ENCODE peak calls at places on chromosome 17, in five cellular contexts. G is effector memory CD4-positive, alpha-beta T cell; B is spleen; O is tibial nerve; Y is heart left ventricle. J is an unnamed sample. For H3K4me1, the result is how much of the 10 kb centered on the place peaks cover.

GRCh38 chr17:76124582-76125390 is 16.3 kb downstream of the FOXJ1 start:
- DNase-seq in G (no peak), B (no peak), Y (peak), O (no peak), J (no peak)

GRCh38 chr17:80481284-80482057 is 5.1 kb upstream of the NPTX1 start:
- DNase-seq in Y (no peak), B (no peak), G (no peak), O (no peak), J (no peak)

GRCh38 chr17:31825961-31826691 is 32.9 kb downstream of the COPRS start:
- DNase-seq in Y (no peak), G (no peak), B (no peak), O (no peak), J (peak)

GRCh38 chr17:70251704-70252103 is 82.4 kb downstream of the KCNJ2 start:
- DNase-seq in O (no peak), G (no peak), B (no peak), Y (no peak), J (no peak)

GRCh38 chr17:49656247-49656646 is 21.6 kb downstream of the SPOP start:
- DNase-seq in G (no peak), Y (no peak), B (no peak), O (no peak), J (no peak)

GRCh38 chr17:75641343-75641742 is 8.1 kb downstream of the SMIM5 start:
- DNase-seq in G (no peak), B (no peak), Y (peak), O (no peak), J (no peak)

GRCh38 chr17:63694229-63694973 is 5.5 kb downstream of the LIMD2 start:
- DNase-seq in O (no peak), B (no peak), Y (no peak), G (peak), J (no peak)

GRCh38 chr17:73644145-73645049 is at the start of gene SDK2:
- DNase-seq in G (no peak), Y (no peak), O (no peak), B (no peak), J (no peak)

GRCh38 chr17:37392024-37392590 is 14.5 kb downstream of the ACACA start:
- DNase-seq in O (no peak), G (no peak), Y (no peak), B (no peak), J (no peak)

GRCh38 chr17:72416054-72416691 is 295.4 kb downstream of the SOX9 start:
- DNase-seq in B (no peak), Y (no peak), G (no peak), O (no peak), J (peak)

GRCh38 chr17:63455417-63455816 is 9.3 kb upstream of the CYB561 start:
- DNase-seq in O (no peak), G (no peak), B (no peak), Y (no peak), J (no peak)

GRCh38 chr17:10737168-10737622 is 7.4 kb upstream of the TMEM220 start:
- DNase-seq in Y (no peak), G (no peak), O (peak), B (no peak), J (no peak)

GRCh38 chr17:40019140-40019991 is 4.1 kb downstream of the CSF3 start:
- DNase-seq in G (no peak), O (no peak), B (no peak), Y (no peak), J (no peak)

GRCh38 chr17:49403514-49404289 is 11.0 kb downstream of the PHB1 start:
- DNase-seq in B (no peak), Y (no peak), G (no peak), O (no peak), J (peak)

GRCh38 chr17:37608369-37609169 is 649 bp downstream of the SYNRG start:
- DNase-seq in G (no peak), B (no peak), Y (no peak), O (no peak), J (no peak)

GRCh38 chr17:57955183-57955952 is at the start of gene CUEDC1:
- DNase-seq in B (peak), Y (peak), G (peak), O (peak), J (peak)

GRCh38 chr17:64687376-64687775 is 25.3 kb upstream of the SMURF2 start:
- DNase-seq in Y (no peak), G (no peak), O (no peak), B (no peak), J (no peak)

GRCh38 chr17:82799591-82799990 is 40.2 kb downstream of the ZNF750 start:
- DNase-seq in Y (no peak), O (no peak), B (no peak), G (no peak), J (no peak)

GRCh38 chr17:71163121-71163812 is 957.6 kb upstream of the SOX9 start:
- DNase-seq in G (no peak), Y (no peak), B (no peak), O (no peak), J (no peak)

GRCh38 chr17:45013021-45013997 is 38.1 kb downstream of the DCAKD start:
- DNase-seq in B (no peak), O (no peak), G (no peak), Y (no peak), J (no peak)

GRCh38 chr17:19707728-19708221 is 8.6 kb downstream of the SLC47A2 start:
- DNase-seq in G (no peak), B (no peak), O (no peak), Y (no peak), J (no peak)

GRCh38 chr17:29177871-29178749 is 2.1 kb downstream of the MYO18A start:
- DNase-seq in G (no peak), O (no peak), Y (no peak), B (no peak), J (no peak)

GRCh38 chr17:57305918-57306317 is 49.6 kb downstream of the MSI2 start:
- DNase-seq in G (no peak), B (no peak), O (no peak), Y (no peak), J (no peak)

GRCh38 chr17:181213-182163 is at the start of gene DOC2B:
- DNase-seq in O (no peak), Y (peak), B (peak), G (no peak), J (no peak)

GRCh38 chr17:183021-183420 is 1.6 kb upstream of the DOC2B start:
- DNase-seq in O (no peak), G (no peak), Y (no peak), B (no peak), J (no peak)

GRCh38 chr17:180380-181212 is 854 bp downstream of the DOC2B start:
- DNase-seq in B (no peak), O (no peak), G (no peak), Y (no peak), J (no peak)

GRCh38 chr17:179721-180379 is 1.6 kb downstream of the DOC2B start:
- DNase-seq in O (no peak), Y (no peak), B (no peak), G (no peak), J (no peak)

DNA sequence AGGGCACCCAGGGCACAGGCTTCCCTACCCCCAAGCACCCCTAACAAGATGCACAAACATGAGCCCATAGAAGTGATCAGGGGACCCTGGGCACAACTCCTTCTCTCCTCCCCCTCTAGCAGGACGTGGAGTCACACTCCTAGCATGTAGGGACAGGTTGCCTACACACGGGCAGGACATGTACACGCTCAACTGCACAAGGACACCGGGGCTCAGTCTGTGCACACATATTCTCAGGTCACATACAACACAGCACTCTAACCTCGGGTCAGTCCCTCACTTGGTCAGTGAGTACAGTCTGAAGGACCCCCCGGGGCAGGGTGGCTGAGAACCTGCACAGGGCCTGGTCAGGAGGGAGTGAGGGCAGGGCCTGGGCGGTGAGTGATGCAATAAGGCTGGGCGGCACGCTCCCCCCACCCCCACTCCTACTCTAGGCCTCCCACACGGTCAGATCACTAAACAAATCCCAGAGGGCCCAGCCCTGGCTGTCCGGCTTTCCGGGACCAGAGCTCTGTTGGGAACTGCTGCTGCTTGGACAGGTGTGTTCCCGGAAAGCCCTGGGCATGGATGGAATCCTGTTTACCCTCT is 808 bp upstream of the DOC2B start:
- DNase-seq in Y (no peak), O (no peak), B (no peak), G (no peak), J (no peak)
- H3K4me1 ChIP-seq in Y (under half), O (under half), B (half or more), G (under half), J (under half)

GRCh38 chr17:17056167-17056562 is 13.9 kb downstream of the MPRIP start:
- DNase-seq in B (no peak), O (no peak), Y (no peak), G (no peak), J (no peak)

GRCh38 chr17:17057057-17057551 is 14.8 kb downstream of the MPRIP start:
- DNase-seq in G (no peak), O (no peak), Y (peak), B (no peak), J (no peak)

GRCh38 chr17:17054636-17055035 is 12.4 kb downstream of the MPRIP start:
- DNase-seq in Y (no peak), G (no peak), B (no peak), O (no peak), J (no peak)

GRCh38 chr17:17053446-17054379 is 11.5 kb downstream of the MPRIP start:
- DNase-seq in B (no peak), O (no peak), Y (no peak), G (no peak), J (no peak)

GRCh38 chr17:17055286-17056166 is 13.3 kb downstream of the MPRIP start:
- DNase-seq in O (no peak), B (peak), G (no peak), Y (no peak), J (no peak)
- H3K4me1 ChIP-seq in O (half or more), B (half or more), G (under half), Y (half or more), J (under half)

GRCh38 chr17:41629826-41630670 is 5.7 kb upstream of the KRT17 start:
- DNase-seq in O (no peak), B (peak), G (no peak), Y (peak), J (peak)

GRCh38 chr17:41624208-41625101 is at the start of gene KRT17:
- DNase-seq in O (no peak), B (peak), G (no peak), Y (peak), J (peak)

GRCh38 chr17:41625602-41626001 is 1.2 kb upstream of the KRT17 start:
- DNase-seq in B (peak), G (no peak), O (no peak), Y (peak), J (peak)

GRCh38 chr17:41629316-41629715 is 4.9 kb upstream of the KRT17 start:
- DNase-seq in Y (peak), O (no peak), B (no peak), G (no peak), J (no peak)

DNA sequence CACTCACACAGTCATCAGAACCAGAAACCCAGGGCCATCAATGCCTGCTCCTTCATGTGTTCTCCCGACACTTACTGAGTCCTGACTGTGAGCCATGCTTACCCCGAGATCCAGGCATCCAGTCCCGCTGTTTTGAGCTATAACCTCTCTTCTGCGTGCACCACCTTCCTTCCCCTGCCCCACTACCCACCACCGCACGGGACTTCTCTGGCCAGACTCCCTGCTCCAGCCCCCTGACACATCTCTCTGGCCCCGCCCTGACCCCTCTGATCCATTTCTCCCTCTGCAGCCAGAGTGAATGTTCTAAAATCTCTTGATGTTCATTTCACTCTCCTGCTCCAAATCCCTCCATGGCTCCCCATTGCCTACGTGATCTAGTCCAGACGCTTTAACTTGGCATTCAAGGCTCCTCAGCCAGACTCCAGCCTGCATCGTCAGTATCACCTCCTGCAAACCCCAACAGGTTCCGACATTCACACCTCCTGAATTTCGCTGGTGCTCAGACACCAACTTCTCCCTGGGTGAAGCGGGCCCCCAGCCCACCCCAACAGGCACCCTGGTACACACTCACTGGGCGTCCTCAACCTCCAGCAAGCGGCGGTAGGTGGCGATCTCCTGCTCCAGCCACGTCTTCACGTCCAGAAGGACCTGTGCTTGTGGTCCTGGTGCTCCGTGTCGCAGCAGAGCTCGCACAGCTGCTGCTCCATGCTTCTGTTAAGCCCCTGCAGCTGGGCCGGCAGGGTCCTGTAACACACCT is 3.1 kb upstream of the KRT17 start:
- DNase-seq in B (peak), Y (peak), O (no peak), G (no peak), J (no peak)
- H3K4me1 ChIP-seq in B (under half), Y (under half), O (under half), G (under half), J (under half)

GRCh38 chr17:77467513-77467912 is 326.7 kb downstream of the SEC14L1 start:
- DNase-seq in G (no peak), Y (no peak), B (no peak), O (no peak), J (no peak)
- H3K4me1 ChIP-seq in G (half or more), Y (half or more), B (half or more), O (half or more), J (under half)

GRCh38 chr17:77407321-77408277 is 266.8 kb downstream of the SEC14L1 start:
- DNase-seq in G (no peak), Y (no peak), B (no peak), O (no peak), J (no peak)

GRCh38 chr17:77410470-77410869 is 269.7 kb downstream of the SEC14L1 start:
- DNase-seq in Y (no peak), B (no peak), O (no peak), G (no peak), J (no peak)

GRCh38 chr17:77405867-77406513 is 265.2 kb downstream of the SEC14L1 start:
- DNase-seq in B (peak), O (no peak), Y (no peak), G (no peak), J (no peak)

GRCh38 chr17:77409282-77410161 is 268.8 kb downstream of the SEC14L1 start:
- DNase-seq in B (no peak), G (no peak), Y (peak), O (peak), J (no peak)

DNA sequence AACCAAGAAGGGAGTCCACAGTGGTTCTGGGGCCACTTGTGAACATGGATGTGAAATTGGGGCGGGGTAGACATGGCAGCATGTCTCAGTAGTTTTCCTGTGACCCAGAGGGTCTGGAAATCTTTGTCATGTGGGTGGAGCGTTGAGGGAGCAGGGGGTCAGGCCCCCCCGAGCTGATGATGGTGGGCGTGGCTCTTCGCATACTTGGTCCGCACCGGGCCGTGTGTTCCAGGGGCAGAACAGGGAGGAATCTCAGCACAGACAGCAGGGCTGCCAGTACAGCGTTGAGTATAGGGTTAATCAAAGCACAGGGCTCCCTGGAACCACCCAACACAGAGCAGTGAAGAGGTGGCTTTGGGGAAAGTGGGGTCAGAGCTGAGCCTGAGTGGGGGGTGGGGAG is 267.5 kb downstream of the SEC14L1 start:
- DNase-seq in G (no peak), B (no peak), O (no peak), Y (no peak), J (no peak)
- H3K4me1 ChIP-seq in G (half or more), B (half or more), O (half or more), Y (under half), J (half or more)

GRCh38 chr17:3965123-3965800 is 1.0 kb upstream of the ATP2A3 start:
- DNase-seq in G (peak), B (peak), O (peak), Y (peak), J (no peak)

GRCh38 chr17:3968886-3969524 is 4.8 kb upstream of the ATP2A3 start:
- DNase-seq in Y (no peak), O (no peak), G (no peak), B (no peak), J (no peak)

GRCh38 chr17:3964203-3965122 is at the start of gene ATP2A3:
- DNase-seq in Y (peak), O (no peak), B (peak), G (peak), J (peak)

GRCh38 chr17:3968017-3968416 is 3.8 kb upstream of the ATP2A3 start:
- DNase-seq in B (no peak), Y (no peak), O (no peak), G (no peak), J (no peak)

DNA sequence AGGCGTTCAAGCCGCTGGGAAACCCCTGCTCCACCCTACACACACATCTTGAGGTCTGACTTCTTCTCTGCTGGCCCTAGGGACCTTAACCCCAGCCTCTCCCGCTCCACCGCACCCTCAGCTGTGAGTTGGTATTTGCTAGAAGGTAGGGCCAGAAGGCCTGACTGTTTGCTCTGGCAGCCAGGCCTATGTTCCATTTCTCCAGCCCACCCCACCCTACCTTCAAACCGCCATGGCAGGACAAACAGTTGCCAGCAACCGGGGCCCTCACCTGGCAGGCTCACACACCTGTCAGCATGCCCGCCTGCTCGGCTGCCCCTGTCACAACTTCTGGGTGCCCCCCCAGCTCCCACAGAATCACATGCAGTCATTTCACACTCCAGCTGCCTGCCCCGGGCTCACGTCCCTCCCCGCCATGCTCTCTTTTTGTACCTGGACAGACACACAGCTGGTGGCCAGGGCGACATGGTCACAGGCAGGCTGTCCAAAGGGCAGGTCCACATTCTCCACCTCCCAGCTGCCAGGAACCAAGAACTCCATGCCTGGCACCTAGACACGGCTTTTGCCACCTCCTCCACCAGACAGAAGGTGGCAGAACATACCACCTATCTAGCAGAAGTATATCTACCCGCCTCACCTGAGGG is 2.6 kb upstream of the ATP2A3 start:
- DNase-seq in B (no peak), G (no peak), O (no peak), Y (no peak), J (no peak)
- H3K4me1 ChIP-seq in B (half or more), G (under half), O (under half), Y (under half), J (under half)

GRCh38 chr17:30519707-30520106 is 42.5 kb downstream of the GOSR1 start:
- DNase-seq in G (no peak), Y (no peak), O (no peak), B (no peak), J (no peak)

GRCh38 chr17:30519166-30519565 is 42.0 kb downstream of the GOSR1 start:
- DNase-seq in G (no peak), O (no peak), B (no peak), Y (no peak), J (no peak)

GRCh38 chr17:30514895-30515596 is 37.8 kb downstream of the GOSR1 start:
- DNase-seq in G (no peak), B (no peak), O (no peak), Y (no peak), J (no peak)

GRCh38 chr17:30520436-30520835 is 43.2 kb downstream of the GOSR1 start:
- DNase-seq in G (no peak), B (no peak), Y (no peak), O (no peak), J (no peak)

GRCh38 chr17:30517786-30518185 is 40.6 kb downstream of the GOSR1 start:
- DNase-seq in G (no peak), Y (no peak), B (no peak), O (no peak), J (no peak)
- H3K4me1 ChIP-seq in G (under half), Y (under half), B (under half), O (under half), J (under half)

GRCh38 chr17:77476498-77476897 is 335.7 kb downstream of the SEC14L1 start:
- DNase-seq in O (no peak), Y (no peak), G (no peak), B (no peak), J (no peak)

GRCh38 chr17:77476006-77476405 is 335.2 kb downstream of the SEC14L1 start:
- DNase-seq in B (no peak), Y (no peak), G (no peak), O (no peak), J (no peak)

GRCh38 chr17:77478281-77478680 is 337.5 kb downstream of the SEC14L1 start:
- DNase-seq in Y (no peak), G (no peak), O (no peak), B (no peak), J (no peak)

GRCh38 chr17:77478899-77479298 is 338.1 kb downstream of the SEC14L1 start:
- DNase-seq in O (no peak), G (no peak), B (no peak), Y (no peak), J (no peak)

GRCh38 chr17:77476920-77477805 is 336.4 kb downstream of the SEC14L1 start:
- DNase-seq in B (no peak), Y (peak), G (no peak), O (peak), J (peak)
- H3K4me1 ChIP-seq in B (half or more), Y (half or more), G (half or more), O (half or more), J (half or more)

J was measured in RWPE2.